ENCODE peak calls at places on chromosomes 16 and 17, in five cellular contexts. T, Z, K, Y and B are unnamed samples. For H3K36me3 and H3K4me1, the result is how much of the 10 kb centered on the place peaks cover.

GRCh38 chr16:239948-240277 is 5.3 kb downstream of the FAM234A start:
- DNase-seq in Y (no peak), Z (no peak), T (no peak), K (no peak), B (no peak)

GRCh38 chr17:48892940-48893645 is 506 bp downstream of the ATP5MC1 start:
- DNase-seq in Y (peak), K (no peak), Z (no peak), T (no peak), B (no peak)

GRCh38 chr17:8922451-8922850 is 43.1 kb downstream of the PIK3R5 start:
- DNase-seq in Z (no peak), K (no peak), Y (no peak), T (peak), B (no peak)

GRCh38 chr16:49407873-49408565 is 34.4 kb downstream of the C16orf78 start:
- DNase-seq in Y (peak), T (peak), K (peak), Z (peak), B (peak)

GRCh38 chr16:30644334-30644830 is 6.4 kb upstream of the PRR14 start:
- DNase-seq in K (no peak), T (no peak), Y (no peak), Z (no peak), B (no peak)

GRCh38 chr16:20484726-20485125 is 33.4 kb downstream of the ACSM2A start:
- DNase-seq in Y (no peak), K (no peak), Z (no peak), T (no peak), B (no peak)

GRCh38 chr17:27993161-27993695 is 49.2 kb upstream of the NLK start:
- DNase-seq in Z (no peak), K (no peak), T (no peak), Y (no peak), B (no peak)

GRCh38 chr17:65685110-65685509 is 123.7 kb upstream of the AXIN2 start:
- DNase-seq in Z (no peak), K (no peak), T (no peak), Y (no peak), B (no peak)

GRCh38 chr17:329794-330420 is 22.7 kb downstream of the RPH3AL start:
- DNase-seq in Z (no peak), K (no peak), T (no peak), Y (peak), B (no peak)

GRCh38 chr16:13553453-13553985 is 366.4 kb upstream of the ERCC4 start:
- DNase-seq in K (no peak), Z (no peak), Y (no peak), T (no peak), B (no peak)

GRCh38 chr16:85461814-85462404 is 151.2 kb upstream of the GSE1 start:
- DNase-seq in Y (no peak), K (no peak), T (peak), Z (no peak), B (no peak)

DNA sequence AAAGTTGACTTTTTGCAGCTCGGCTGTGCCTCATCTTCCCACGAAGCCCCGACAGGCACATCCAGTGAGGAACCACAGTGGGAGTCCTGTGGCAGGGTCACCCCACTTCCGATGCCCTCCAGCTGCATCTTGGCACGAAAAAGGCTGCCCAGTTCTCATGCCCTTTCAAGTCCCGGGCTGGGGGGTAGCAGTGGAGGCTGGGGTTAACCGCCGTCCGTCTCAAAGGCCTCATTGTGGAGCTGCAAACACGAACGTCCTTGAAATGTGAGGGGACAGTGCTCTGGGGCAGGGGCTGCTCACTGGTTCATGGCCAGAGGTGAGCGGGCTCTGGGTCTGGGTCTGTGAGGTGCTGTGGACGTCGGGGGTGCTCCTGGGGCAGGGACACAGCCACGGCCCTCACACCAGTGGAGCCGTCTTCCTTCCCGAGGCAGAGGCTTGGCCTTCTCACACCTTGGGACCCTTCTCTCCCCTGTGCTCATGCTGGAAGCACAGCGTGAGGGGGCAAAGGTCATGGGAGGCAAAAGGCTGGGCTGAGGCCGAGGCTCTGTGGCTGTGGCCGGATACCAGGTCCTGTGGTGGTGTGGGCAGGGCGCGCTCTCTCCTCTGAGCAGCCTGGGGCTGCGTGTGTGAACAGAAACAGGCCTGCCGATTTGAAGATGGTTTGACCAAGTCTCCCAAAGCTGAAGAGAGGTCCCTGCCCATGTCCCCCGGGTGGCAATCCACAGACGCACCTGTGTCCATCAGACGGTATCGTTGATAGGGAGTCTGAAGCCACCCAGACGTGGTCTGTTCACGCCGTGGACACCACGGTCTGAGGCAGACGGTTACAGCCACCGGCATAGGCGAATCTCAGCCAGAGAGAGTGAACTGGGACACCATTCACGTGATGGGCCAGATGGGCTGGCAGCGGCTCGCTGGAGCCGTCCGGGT is 3.1 kb upstream of the MC1R start:
- DNase-seq in Y (no peak), K (no peak), T (no peak), Z (no peak), B (no peak)
- TF ChIP-seq POLR2A in Y (no peak), K (no peak), T (no peak), Z (no peak), B (no peak)

GRCh38 chr17:45451131-45451530 is 18.5 kb upstream of the ARHGAP27 start:
- DNase-seq in Z (no peak), K (no peak), Y (peak), T (no peak), B (no peak)
- H3K36me3 ChIP-seq in Z (under half), K (under half), Y (half or more), T (under half), B (under half)

GRCh38 chr16:87806246-87806607 is 40.4 kb upstream of the KLHDC4 start:
- DNase-seq in Z (no peak), Y (no peak), T (no peak), K (peak), B (no peak)
- H3K4me1 ChIP-seq in Z (under half), Y (under half), T (under half), K (under half), B (under half)

GRCh38 chr17:1644493-1645206 is 882 bp downstream of the SCARF1 start:
- DNase-seq in K (no peak), T (no peak), Y (no peak), Z (no peak), B (no peak)

GRCh38 chr17:1643999-1644492 is 1.5 kb downstream of the SCARF1 start:
- DNase-seq in T (no peak), Z (no peak), K (no peak), Y (no peak), B (no peak)

GRCh38 chr17:1641065-1641403 is 4.5 kb downstream of the SCARF1 start:
- DNase-seq in Y (no peak), T (no peak), Z (no peak), K (no peak), B (no peak)

GRCh38 chr17:1645207-1646171 is at the start of gene SCARF1:
- DNase-seq in T (peak), Y (peak), Z (no peak), K (no peak), B (peak)

GRCh38 chr17:1643293-1643998 is 2.1 kb downstream of the SCARF1 start:
- DNase-seq in K (peak), Z (peak), Y (peak), T (peak), B (peak)
- TF ChIP-seq POLR2A in K (no peak), Z (peak), Y (no peak), T (peak), B (peak)

DNA sequence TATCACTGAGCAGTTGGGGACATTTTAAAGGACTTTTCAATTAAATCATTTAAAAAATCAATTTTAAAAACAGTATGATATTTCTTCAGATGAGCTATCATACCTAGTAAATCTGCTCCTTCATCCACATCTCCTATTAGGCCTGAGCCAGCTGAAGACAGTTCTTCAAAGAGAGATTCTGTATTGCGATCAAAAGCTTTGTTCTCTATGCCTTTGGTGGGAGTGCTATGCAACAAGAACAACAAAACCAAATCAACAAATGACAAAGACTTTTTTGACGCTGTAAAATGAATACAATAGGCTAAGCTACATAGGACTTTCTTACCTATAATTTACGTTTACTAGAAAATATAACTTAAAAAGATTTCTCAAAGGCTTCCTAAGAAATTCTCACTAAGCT is 106.5 kb downstream of the SPAG9 start:
- DNase-seq in K (no peak), Y (no peak), Z (no peak), T (no peak), B (no peak)
- H3K36me3 ChIP-seq in K (under half), Y (half or more), Z (under half), T (under half), B (under half)

GRCh38 chr16:60755907-60756306 is 1280.3 kb downstream of the CDH8 start:
- DNase-seq in K (no peak), Z (no peak), T (no peak), Y (no peak), B (no peak)
- H3K4me1 ChIP-seq in K (under half), Z (under half), T (under half), Y (under half), B (under half)

DNA sequence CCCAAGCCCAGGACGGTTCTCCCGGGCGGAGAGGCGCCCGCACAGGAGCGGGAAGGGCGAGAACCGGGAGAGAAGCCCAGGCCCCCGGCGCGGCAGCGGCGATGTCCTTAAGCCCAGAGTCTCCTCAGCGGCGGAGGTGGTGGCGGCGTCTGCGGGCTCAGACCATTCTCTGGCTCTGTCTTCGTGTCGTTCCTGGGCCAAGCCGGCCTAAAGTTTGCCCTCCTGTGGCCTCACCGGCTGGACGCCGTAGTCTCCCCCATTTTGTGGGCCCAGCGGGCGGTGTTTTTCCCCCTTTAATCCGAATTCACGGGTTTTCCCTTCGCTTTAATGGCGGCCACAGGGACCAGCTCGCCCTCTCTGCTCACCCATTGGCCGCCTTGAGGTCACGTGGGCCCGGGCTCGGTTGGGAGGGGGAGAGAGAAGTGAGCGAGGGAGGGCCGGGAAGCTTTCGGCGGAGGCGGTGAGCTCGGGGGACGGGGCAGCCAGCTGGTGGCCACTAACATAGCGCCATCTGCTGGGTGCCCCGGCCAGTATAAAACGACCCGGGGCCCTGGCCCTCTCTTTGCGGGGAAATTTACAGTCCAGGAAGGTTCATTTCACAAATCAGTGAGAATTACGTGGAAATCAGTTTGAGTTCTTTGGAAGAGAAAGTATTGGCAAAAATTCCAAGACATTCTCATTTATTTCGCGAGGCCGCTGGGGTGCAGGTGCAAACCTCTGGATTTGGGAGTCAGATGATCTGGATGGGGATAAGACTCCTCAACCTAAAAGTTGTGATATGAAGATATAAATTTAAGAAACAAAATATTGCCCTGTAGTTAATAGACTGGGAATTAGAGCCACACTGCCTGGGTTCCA is 762 bp upstream of the MED13 start:
- DNase-seq in T (peak), K (peak), Y (peak), Z (peak), B (peak)
- TF ChIP-seq POLR2A in T (peak), K (peak), Y (no peak), Z (peak), B (peak)

GRCh38 chr16:2526135-2526534 is 5.1 kb downstream of the CEMP1 start:
- DNase-seq in T (no peak), Y (peak), Z (no peak), K (no peak), B (peak)
- H3K36me3 ChIP-seq in T (under half), Y (half or more), Z (under half), K (under half), B (under half)

DNA sequence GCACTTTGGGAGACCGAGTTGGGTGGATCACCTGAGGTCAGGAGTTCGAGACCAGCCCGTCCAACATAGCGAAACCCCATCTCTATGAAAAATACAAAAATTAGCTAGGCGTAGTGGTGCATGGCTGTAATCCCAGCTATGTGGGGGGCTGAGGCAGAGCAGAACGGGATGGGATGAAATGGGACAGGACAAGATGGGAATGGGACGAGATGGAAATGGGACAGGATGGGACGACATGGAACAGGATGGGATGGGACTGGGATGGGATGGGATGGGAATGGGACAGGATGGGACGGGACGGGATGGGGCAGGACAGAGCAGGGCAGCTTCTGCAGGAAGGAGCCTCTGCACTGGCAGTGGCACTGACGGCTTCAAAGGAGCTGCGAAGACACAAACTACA is 106.1 kb downstream of the ANKRD11 start:
- DNase-seq in Y (no peak), K (no peak), T (no peak), Z (no peak), B (no peak)
- H3K4me1 ChIP-seq in Y (half or more), K (under half), T (under half), Z (under half), B (under half)